ENCODE peak calls at places on chromosome 7, in nine cellular contexts. K is NCI-H774; H is activated CD4-positive, alpha-beta T cell treated with anti-CD3 and anti-CD28 coated beads, Interleukin-2, amount 50 U/mL, for 24 hours; M is SJSA1; P is central memory CD4-positive, alpha-beta T cell; X is AG09319; N is HEK293T; W is AG04450; T is AG08395. Z is an unnamed sample.
A peak's percentile ranks its signal among the peaks of the same experiment; 100 is the strongest.

GRCh38 chr7:106205621-106206222 is 79.1 kb downstream of the NAMPT start:
- DNase-seq in K (no peak), H (no peak), M (no peak), P (no peak), X (no peak), N (no peak), W (no peak), T (peak; percentile 19), Z (no peak)

GRCh38 chr7:1592299-1592842 is 22.5 kb upstream of the PSMG3 start:
- DNase-seq in K (no peak), H (no peak), M (no peak), P (no peak), X (no peak), N (no peak), W (no peak), T (no peak), Z (no peak)

GRCh38 chr7:20778063-20778721 is 8.5 kb downstream of the SP8 start:
- DNase-seq in K (peak; percentile 58), H (no peak), M (no peak), P (no peak), X (peak; percentile 3), N (peak; percentile 75), W (no peak), T (peak; percentile 31), Z (no peak)

GRCh38 chr7:157637216-157637954 is 300.6 kb downstream of the DNAJB6 start:
- DNase-seq in K (no peak), H (no peak), M (no peak), P (no peak), X (no peak), N (no peak), W (no peak), T (no peak), Z (no peak)

GRCh38 chr7:134567368-134567767 is 18.5 kb downstream of the AKR1B15 start:
- DNase-seq in K (no peak), H (no peak), M (no peak), P (no peak), X (no peak), N (no peak), W (no peak), T (no peak), Z (no peak)

GRCh38 chr7:76260171-76260703 is 42.2 kb upstream of the HSPB1 start:
- DNase-seq in K (peak; percentile 47), H (peak; percentile 14), M (no peak), P (no peak), X (no peak), N (peak; percentile 90), W (no peak), T (peak; percentile 32), Z (no peak)

GRCh38 chr7:157693521-157694388 is 357.0 kb downstream of the DNAJB6 start:
- DNase-seq in K (no peak), H (no peak), M (no peak), P (no peak), X (no peak), N (no peak), W (no peak), T (no peak), Z (no peak)

GRCh38 chr7:121192834-121193233 is 136.0 kb upstream of the WNT16 start:
- DNase-seq in K (no peak), H (no peak), M (no peak), P (no peak), X (no peak), N (no peak), W (no peak), T (no peak), Z (no peak)

GRCh38 chr7:131424219-131424822 is 96.6 kb downstream of the MKLN1 start:
- DNase-seq in K (no peak), H (no peak), M (peak; percentile 39), P (peak; percentile 23), X (no peak), N (peak; percentile 28), W (peak; percentile 7), T (peak; percentile 53), Z (peak; percentile 11)

GRCh38 chr7:76515999-76516443 is 5.7 kb downstream of the UPK3B start:
- DNase-seq in K (no peak), H (no peak), M (no peak), P (no peak), X (peak; percentile 7), N (no peak), W (no peak), T (peak; percentile 65), Z (no peak)

GRCh38 chr7:85186083-85186520 is 754 bp downstream of the SEMA3D start:
- DNase-seq in K (peak; percentile 32), H (no peak), M (no peak), P (no peak), X (no peak), N (peak; percentile 42), W (no peak), T (peak; percentile 32), Z (no peak)

GRCh38 chr7:135977020-135977741 is at the start of gene MTPN:
- DNase-seq in K (peak; percentile 98), H (peak; percentile 88), M (peak; percentile 95), P (peak; percentile 98), X (peak; percentile 82), N (peak; percentile 100), W (peak; percentile 90), T (peak; percentile 98), Z (peak; percentile 99)

GRCh38 chr7:138962561-138963270 is 18.5 kb downstream of the KIAA1549 start:
- DNase-seq in K (no peak), H (no peak), M (no peak), P (no peak), X (no peak), N (no peak), W (no peak), T (no peak), Z (no peak)

GRCh38 chr7:44540592-44541027 is 520 bp downstream of the NPC1L1 start:
- DNase-seq in K (no peak), H (no peak), M (no peak), P (no peak), X (no peak), N (no peak), W (no peak), T (no peak), Z (no peak)

GRCh38 chr7:84055904-84056615 is 138.5 kb downstream of the SEMA3A start:
- DNase-seq in K (no peak), H (no peak), M (no peak), P (no peak), X (no peak), N (no peak), W (no peak), T (no peak), Z (no peak)

GRCh38 chr7:143456992-143457793 is 13.9 kb downstream of the TAS2R60 start:
- DNase-seq in K (no peak), H (no peak), M (no peak), P (no peak), X (no peak), N (no peak), W (no peak), T (peak; percentile 55), Z (no peak)

GRCh38 chr7:92682767-92683539 is 92.8 kb upstream of the FAM133B start:
- DNase-seq in K (no peak), H (no peak), M (peak; percentile 41), P (peak; percentile 28), X (no peak), N (no peak), W (no peak), T (no peak), Z (no peak)